ENCODE peak calls at places on chromosomes 3 and 15, in four cellular contexts. D, Z, L and R are unnamed samples.
A peak's percentile ranks its signal among the peaks of the same experiment; 100 is the strongest.

GRCh38 chr3:107431048-107431297 is 53.7 kb downstream of the CCDC54 start:
- DNase-seq in D (peak; percentile 67), Z (no peak), L (no peak), R (peak; percentile 59)

GRCh38 chr3:57382933-57383332 is 90.4 kb upstream of the ASB14 start:
- DNase-seq in D (no peak), Z (no peak), L (no peak), R (no peak)

GRCh38 chr3:115512565-115513410 is 110.5 kb upstream of the GAP43 start:
- DNase-seq in D (no peak), Z (peak; percentile 28), L (no peak), R (no peak)

GRCh38 chr15:67690936-67691335 is 134.4 kb upstream of the SKOR1 start:
- DNase-seq in D (no peak), Z (no peak), L (no peak), R (no peak)

GRCh38 chr3:24344784-24345439 is 149.7 kb downstream of the THRB start:
- DNase-seq in D (no peak), Z (no peak), L (no peak), R (no peak)

GRCh38 chr3:30221622-30222021 is 384.8 kb upstream of the TGFBR2 start:
- DNase-seq in D (no peak), Z (no peak), L (no peak), R (no peak)

GRCh38 chr3:141366285-141367037 is 1.8 kb upstream of the ZBTB38 start:
- DNase-seq in D (peak; percentile 38), Z (peak; percentile 79), L (peak; percentile 75), R (peak; percentile 32)

GRCh38 chr3:123767020-123767394 is 117.1 kb downstream of the MYLK start:
- DNase-seq in D (no peak), Z (no peak), L (no peak), R (no peak)

GRCh38 chr15:74895830-74896229 is 6.0 kb downstream of the MPI start:
- DNase-seq in D (no peak), Z (no peak), L (no peak), R (no peak)

GRCh38 chr15:41790169-41790568 is 15.9 kb downstream of the MAPKBP1 start:
- DNase-seq in D (no peak), Z (no peak), L (no peak), R (no peak)

GRCh38 chr15:41791970-41792637 is 17.8 kb downstream of the MAPKBP1 start:
- DNase-seq in D (no peak), Z (no peak), L (no peak), R (no peak)

GRCh38 chr15:41789662-41790061 is 15.4 kb downstream of the MAPKBP1 start:
- DNase-seq in D (no peak), Z (no peak), L (no peak), R (no peak)

GRCh38 chr15:41790756-41791546 is 16.7 kb downstream of the MAPKBP1 start:
- DNase-seq in D (no peak), Z (no peak), L (no peak), R (no peak)

GRCh38 chr15:41791547-41791937 is 17.3 kb downstream of the MAPKBP1 start:
- DNase-seq in D (no peak), Z (no peak), L (no peak), R (no peak)
- H3K4me3 ChIP-seq in D (no peak overlapping the region), Z (no peak overlapping the region), L (no peak overlapping the region), R (no peak overlapping the region)

DNA sequence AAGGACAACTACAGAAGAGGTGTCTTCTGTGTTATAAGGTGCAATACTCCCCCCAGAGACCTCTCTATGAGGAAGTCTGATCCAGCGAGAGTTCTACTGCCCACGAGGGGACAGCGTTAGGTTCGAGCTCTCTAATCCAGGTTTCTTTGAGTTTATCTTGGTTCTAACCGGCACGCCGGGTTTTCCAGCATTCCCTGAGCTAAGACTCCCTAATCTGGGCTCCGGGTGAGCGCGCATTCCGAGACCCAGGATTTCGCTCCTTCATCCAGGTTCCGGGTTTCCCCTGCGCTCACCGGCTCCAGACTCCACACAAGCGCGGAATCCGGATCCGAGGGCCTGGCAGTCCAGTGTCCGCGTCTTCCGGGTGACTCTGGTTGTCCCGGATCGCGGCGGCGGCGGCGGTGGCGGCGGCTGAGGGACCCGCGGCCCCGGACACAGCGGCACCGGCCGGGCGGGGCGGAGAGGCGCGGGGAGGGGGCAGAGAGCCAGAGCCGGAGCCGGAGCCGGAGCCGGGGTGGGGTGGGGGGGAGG is at the start of gene ZNF609:
- DNase-seq in D (peak; percentile 91), Z (peak; percentile 94), L (peak; percentile 94), R (peak; percentile 90)
- TF ChIP-seq POLR2A in D (peak; percentile 88), Z (no peak), L (no peak), R (peak; percentile 73)

GRCh38 chr15:68794869-68795268 is 25.8 kb downstream of the ANP32A start:
- DNase-seq in D (no peak), Z (no peak), L (no peak), R (no peak)

GRCh38 chr15:68796576-68796975 is 24.1 kb downstream of the ANP32A start:
- DNase-seq in D (no peak), Z (no peak), L (no peak), R (no peak)

GRCh38 chr15:68793776-68794175 is 26.9 kb downstream of the ANP32A start:
- DNase-seq in D (no peak), Z (no peak), L (no peak), R (no peak)

GRCh38 chr15:68794307-68794706 is 26.4 kb downstream of the ANP32A start:
- DNase-seq in D (no peak), Z (no peak), L (no peak), R (no peak)

GRCh38 chr15:68795298-68795848 is 25.3 kb downstream of the ANP32A start:
- DNase-seq in D (peak; percentile 56), Z (peak; percentile 82), L (peak; percentile 91), R (peak; percentile 94)
- H3K4me3 ChIP-seq in D (no peak overlapping the region), Z (no peak overlapping the region), L (peak overlapping the region; percentile 8), R (peak overlapping the region; percentile 9)

DNA sequence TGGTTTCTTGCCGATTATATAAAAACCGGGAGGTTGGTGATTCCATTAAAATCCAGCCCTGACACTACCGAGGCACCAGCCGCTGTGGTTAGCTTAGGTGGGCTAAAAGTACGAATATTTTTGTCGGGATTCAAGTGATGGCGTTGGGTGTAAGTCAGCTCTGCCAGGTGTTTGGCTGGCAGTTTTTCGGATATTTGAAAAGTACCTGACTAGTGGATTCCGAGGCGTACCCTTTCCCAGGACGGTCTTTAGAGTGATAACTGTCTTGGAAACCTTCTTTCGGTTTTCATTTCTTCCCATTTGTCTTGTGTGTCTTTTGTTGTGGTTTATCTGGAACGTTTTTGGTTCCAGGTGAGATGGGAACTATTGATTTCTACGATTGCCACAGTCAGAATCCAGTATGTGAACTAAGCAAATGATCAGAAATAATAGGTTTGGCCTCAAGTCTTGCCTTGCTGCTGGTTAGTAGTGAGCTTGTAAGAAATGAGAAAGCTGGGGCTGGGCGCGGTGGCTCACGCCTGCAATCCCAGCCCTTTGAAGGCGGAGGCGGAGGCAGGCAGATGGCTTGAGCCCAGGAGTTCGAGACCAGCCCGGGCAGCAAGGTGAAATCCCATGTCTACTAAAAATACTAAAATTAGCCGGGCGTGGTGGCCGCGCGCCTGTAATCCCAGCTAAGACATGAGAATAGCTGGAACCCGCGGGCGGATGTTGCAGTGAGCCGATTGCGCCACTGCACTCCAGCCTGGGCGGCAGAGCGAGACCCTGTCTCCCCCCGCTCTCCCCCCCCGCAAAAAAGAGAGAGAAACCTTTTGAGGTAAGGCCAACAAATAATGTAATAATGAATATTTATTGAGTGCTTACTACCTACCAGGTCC is 1.4 kb downstream of the FYTTD1 start:
- DNase-seq in D (peak; percentile 55), Z (peak; percentile 41), L (peak; percentile 40), R (peak; percentile 52)
- TF ChIP-seq POLR2A in D (peak; percentile 32), Z (no peak), L (no peak), R (peak; percentile 44)

DNA sequence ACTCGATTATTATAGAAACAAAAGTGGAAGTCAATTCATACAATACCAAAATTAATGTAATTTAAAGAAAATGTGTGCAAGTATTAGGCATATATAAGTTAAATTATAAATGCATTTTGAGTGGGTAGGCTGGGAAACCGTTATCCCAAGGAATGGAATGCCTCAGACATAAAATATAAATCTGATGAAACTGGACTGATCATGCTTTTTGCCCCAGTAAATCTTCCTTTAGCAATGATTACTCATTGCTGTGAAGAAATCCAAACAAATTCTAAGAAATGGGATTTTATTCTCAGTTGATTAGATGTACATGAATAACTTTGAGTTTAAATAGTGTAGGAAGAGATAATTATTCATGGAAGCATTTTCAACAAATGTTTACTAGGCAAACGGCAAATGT is 185.5 kb upstream of the KCNMB2 start:
- DNase-seq in D (no peak), Z (no peak), L (no peak), R (no peak)
- H3K4me3 ChIP-seq in D (no peak overlapping the region), Z (no peak overlapping the region), L (no peak overlapping the region), R (no peak overlapping the region)

GRCh38 chr3:62587169-62587568 is 213.8 kb upstream of the FEZF2 start:
- DNase-seq in D (no peak), Z (no peak), L (no peak), R (no peak)
- TF ChIP-seq POLR2A in D (no peak), Z (no peak), L (no peak), R (no peak)

DNA sequence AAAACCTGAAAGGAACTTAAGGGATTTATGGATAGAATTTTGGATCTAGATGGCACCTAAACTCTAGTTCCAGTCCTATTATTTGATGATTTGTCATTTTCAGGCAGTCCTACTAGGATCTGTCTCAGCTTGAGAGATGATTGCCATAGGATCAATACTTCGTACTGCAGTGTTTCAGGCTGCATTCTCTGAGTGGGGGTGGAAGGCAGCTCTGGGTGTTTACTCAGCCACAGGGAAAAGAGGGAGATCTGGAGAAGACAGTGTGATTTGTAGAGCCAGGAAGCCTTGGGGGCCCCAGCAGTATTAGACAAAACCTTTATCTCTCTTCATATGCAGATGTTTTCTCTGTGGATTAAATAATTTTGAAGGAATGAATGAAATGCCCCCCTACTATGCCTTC is 188.4 kb upstream of the SYNPR start:
- DNase-seq in D (no peak), Z (no peak), L (no peak), R (no peak)
- H3K4me3 ChIP-seq in D (no peak overlapping the region), Z (no peak overlapping the region), L (no peak overlapping the region), R (no peak overlapping the region)